ENCODE peak calls at places on chromosomes 16 and 17, in six cellular contexts. B is C1 segment of cervical spinal cord, P is HT1080, M is PC-9, D is T-helper 9 cell, G is GM19239. U is an unnamed sample.

GRCh38 chr17:21085707-21086106 is 41.1 kb upstream of the DHRS7B start:
- DNase-seq in B (no peak), P (no peak), M (no peak), D (no peak), G (no peak), U (no peak)

GRCh38 chr17:2624292-2624731 is 30.9 kb downstream of the PAFAH1B1 start:
- DNase-seq in B (no peak), P (no peak), M (no peak), D (no peak), G (no peak), U (no peak)

GRCh38 chr17:37134050-37134449 is 185.3 kb downstream of the AATF start:
- DNase-seq in B (no peak), P (no peak), M (no peak), D (no peak), G (no peak), U (no peak)

GRCh38 chr16:21260870-21261791 is 17.0 kb downstream of the CRYM start:
- DNase-seq in B (no peak), P (peak), M (peak), D (no peak), G (no peak), U (peak)

GRCh38 chr16:1614226-1615102 is 2.3 kb downstream of the CRAMP1 start:
- DNase-seq in B (no peak), P (no peak), M (peak), D (no peak), G (peak), U (peak)

GRCh38 chr17:76371656-76372628 is 12.5 kb upstream of the SPHK1 start:
- DNase-seq in B (no peak), P (peak), M (no peak), D (no peak), G (no peak), U (peak)

GRCh38 chr16:9033125-9033830 is 58.2 kb upstream of the HAPSTR1 start:
- DNase-seq in B (no peak), P (peak), M (peak), D (no peak), G (no peak), U (peak)

GRCh38 chr16:15952265-15952711 is 2.9 kb downstream of the ABCC1 start:
- DNase-seq in B (no peak), P (no peak), M (no peak), D (no peak), G (no peak), U (no peak)

GRCh38 chr16:50400967-50401348 is 32.2 kb upstream of the BRD7 start:
- DNase-seq in B (no peak), P (peak), M (no peak), D (no peak), G (no peak), U (no peak)

GRCh38 chr16:81810361-81810760 is 31.3 kb downstream of the PLCG2 start:
- DNase-seq in B (no peak), P (no peak), M (no peak), D (no peak), G (no peak), U (no peak)

GRCh38 chr16:84423416-84423837 is 55.1 kb downstream of the ATP2C2 start:
- DNase-seq in B (no peak), P (peak), M (no peak), D (no peak), G (no peak), U (peak)

GRCh38 chr16:51137097-51137496 is 14.0 kb downstream of the SALL1 start:
- DNase-seq in B (peak), P (no peak), M (no peak), D (no peak), G (no peak), U (no peak)

GRCh38 chr16:52069866-52070265 is 477.1 kb downstream of the TOX3 start:
- DNase-seq in B (peak), P (peak), M (no peak), D (no peak), G (no peak), U (peak)

GRCh38 chr16:47571049-47571448 is 109.9 kb downstream of the PHKB start:
- DNase-seq in B (no peak), P (no peak), M (no peak), D (no peak), G (no peak), U (no peak)

GRCh38 chr16:58459344-58460218 is 40.4 kb upstream of the NDRG4 start:
- DNase-seq in B (no peak), P (peak), M (peak), D (no peak), G (no peak), U (peak)

GRCh38 chr16:52573365-52574104 is 26.6 kb upstream of the TOX3 start:
- DNase-seq in B (no peak), P (no peak), M (no peak), D (no peak), G (peak), U (no peak)

GRCh38 chr17:36608794-36609497 is 7.6 kb downstream of the MRM1 start:
- DNase-seq in B (peak), P (no peak), M (no peak), D (no peak), G (no peak), U (no peak)

GRCh38 chr17:17180141-17180603 is 26.0 kb downstream of the PLD6 start:
- DNase-seq in B (no peak), P (no peak), M (no peak), D (no peak), G (no peak), U (no peak)

GRCh38 chr17:77881545-77881944 is 77.0 kb upstream of the TNRC6C start:
- DNase-seq in B (peak), P (peak), M (no peak), D (peak), G (peak), U (peak)

GRCh38 chr16:85303354-85303883 is 191.1 kb upstream of the CIBAR2 start:
- DNase-seq in B (peak), P (no peak), M (peak), D (peak), G (peak), U (no peak)